ENCODE peak calls at places on chromosomes 3 and 15, in seven cellular contexts. P is endodermal cell, Z is fibroblast of lung, D is neural progenitor cell, A is HCT116, C is SK-N-SH, E is IMR-90. Y is an unnamed sample.

GRCh38 chr3:167920747-167921146 is 175.0 kb downstream of the GOLIM4 start:
- DNase-seq in E (no peak), A (no peak), Z (no peak), D (no peak), C (no peak), P (no peak), Y (no peak)

GRCh38 chr3:152909180-152909883 is 74.4 kb downstream of the P2RY1 start:
- DNase-seq in D (no peak), Z (peak; percentile 42), A (no peak), C (no peak), P (no peak), E (peak; percentile 0), Y (no peak)

GRCh38 chr3:77348244-77348855 is 308.5 kb downstream of the ROBO2 start:
- DNase-seq in D (peak; percentile 65), E (peak; percentile 6), P (peak; percentile 84), C (peak; percentile 1), A (no peak), Z (peak; percentile 24), Y (no peak)

GRCh38 chr3:107431048-107431297 is 53.7 kb downstream of the CCDC54 start:
- DNase-seq in A (no peak), C (no peak), E (peak; percentile 1), Z (peak; percentile 17), D (no peak), P (peak; percentile 83), Y (no peak)

GRCh38 chr15:38625886-38626285 is 61.3 kb upstream of the RASGRP1 start:
- DNase-seq in C (no peak), Z (no peak), A (no peak), E (no peak), P (no peak), D (no peak), Y (no peak)

GRCh38 chr3:45986303-45986982 is 9.2 kb downstream of the FYCO1 start:
- DNase-seq in P (no peak), D (no peak), C (no peak), Z (peak; percentile 67), E (peak; percentile 87), A (no peak), Y (peak; percentile 67)

GRCh38 chr3:158718490-158719170 is 13.6 kb downstream of the RARRES1 start:
- DNase-seq in C (no peak), A (peak; percentile 73), D (no peak), Z (peak; percentile 98), E (peak; percentile 94), P (no peak), Y (peak; percentile 50)

GRCh38 chr15:67093146-67093874 is 27.9 kb downstream of the SMAD3 start:
- DNase-seq in C (no peak), E (no peak), P (no peak), Z (no peak), D (no peak), A (no peak), Y (no peak)

GRCh38 chr3:57160046-57160730 is 5.0 kb downstream of the IL17RD start:
- DNase-seq in Z (no peak), D (peak; percentile 37), C (no peak), P (peak; percentile 92), E (no peak), A (no peak), Y (peak; percentile 36)

GRCh38 chr3:152835311-152836102 is 576 bp downstream of the P2RY1 start:
- DNase-seq in C (peak; percentile 62), E (peak; percentile 4), D (peak; percentile 84), P (peak; percentile 85), Z (peak; percentile 76), A (no peak), Y (peak; percentile 49)

GRCh38 chr15:81572190-81572589 is 198.2 kb upstream of the TMC3 start:
- DNase-seq in D (no peak), E (no peak), P (no peak), Z (no peak), A (no peak), C (no peak), Y (no peak)

GRCh38 chr3:189862385-189863023 is 231.3 kb downstream of the TP63 start:
- DNase-seq in A (no peak), Z (peak; percentile 41), D (no peak), P (no peak), E (peak; percentile 26), C (no peak), Y (no peak)

GRCh38 chr15:98142584-98142983 is 182.1 kb downstream of the ARRDC4 start:
- DNase-seq in P (peak; percentile 79), C (no peak), Z (no peak), E (no peak), A (no peak), D (peak; percentile 27), Y (no peak)

GRCh38 chr15:59968314-59968713 is 35.8 kb upstream of the FOXB1 start:
- DNase-seq in A (no peak), D (no peak), E (no peak), P (no peak), C (no peak), Z (no peak), Y (no peak)

GRCh38 chr3:79414821-79415220 is 353.0 kb downstream of the ROBO1 start:
- DNase-seq in P (no peak), E (peak; percentile 39), A (no peak), C (no peak), D (no peak), Z (peak; percentile 96), Y (peak; percentile 19)

DNA sequence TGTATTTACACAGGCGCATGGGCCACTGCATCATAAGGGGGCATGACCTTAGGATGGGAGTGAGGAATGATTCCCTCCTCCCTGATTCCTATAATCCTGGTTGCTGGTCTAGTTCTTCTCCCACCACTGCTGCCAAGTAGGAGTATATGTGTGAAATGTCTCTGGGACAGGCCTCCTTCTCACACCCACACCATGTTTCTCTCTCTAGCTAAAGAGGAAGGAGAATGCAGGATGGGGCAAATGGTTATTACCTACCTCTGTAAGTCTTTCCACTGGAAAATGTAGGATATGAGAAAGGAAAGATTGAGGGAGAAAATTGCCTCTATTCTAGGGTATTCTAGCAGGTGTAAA is 159.2 kb downstream of the THSD4 start:
- DNase-seq in C (no peak), E (peak; percentile 29), D (no peak), Z (no peak), P (no peak), A (no peak), Y (no peak)
- H3K9ac ChIP-seq in C (no peak overlapping the region), E (no peak overlapping the region), D (no peak overlapping the region), Z (no peak overlapping the region), P (no peak overlapping the region), A (no peak overlapping the region), Y (no peak overlapping the region)

GRCh38 chr15:34376856-34377255 is 9.9 kb upstream of the LPCAT4 start:
- DNase-seq in E (no peak), Z (no peak), D (no peak), C (no peak), P (no peak), A (no peak), Y (no peak)
- H3K27ac ChIP-seq in E (no peak overlapping the region), Z (no peak overlapping the region), D (no peak overlapping the region), C (no peak overlapping the region), P (no peak overlapping the region), A (no peak overlapping the region), Y (no peak overlapping the region)

DNA sequence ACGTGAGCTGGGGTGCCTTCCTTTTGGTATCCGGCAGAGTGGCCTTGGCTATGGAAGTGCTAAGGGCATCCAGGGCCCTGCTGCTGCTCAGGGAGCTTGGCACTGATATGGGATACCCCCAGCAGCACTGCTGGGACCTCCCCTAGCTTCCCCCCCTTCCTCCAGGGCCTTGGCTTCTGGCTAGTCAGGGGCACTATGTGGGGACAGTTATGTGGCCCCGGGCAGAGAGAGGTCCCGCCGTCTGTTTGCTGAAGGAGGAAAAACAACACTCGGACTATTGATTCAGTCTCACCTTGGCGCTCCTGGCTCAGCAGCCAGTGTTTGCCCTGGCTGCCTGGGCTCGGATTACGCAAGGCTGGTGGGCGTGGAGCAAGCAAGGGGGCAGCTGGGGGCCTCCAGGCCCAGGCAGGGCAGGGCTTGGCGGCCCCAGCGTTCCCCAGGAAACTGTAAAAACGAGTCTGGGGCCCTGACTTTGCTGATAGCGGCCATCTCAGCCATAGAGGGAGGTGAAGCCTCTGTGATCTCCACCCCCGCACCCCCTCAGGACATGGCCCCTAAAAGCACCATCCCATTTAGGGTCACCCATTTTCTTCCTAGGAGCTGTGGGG is 5.7 kb downstream of the FURIN start:
- DNase-seq in E (no peak), D (peak; percentile 61), P (peak; percentile 81), Z (no peak), C (no peak), A (no peak), Y (peak; percentile 56)
- H3K4me3 ChIP-seq in E (no peak overlapping the region), D (no peak overlapping the region), P (peak overlapping the region; percentile 84), Z (no peak overlapping the region), C (no peak overlapping the region), A (no peak overlapping the region), Y (no peak overlapping the region)

GRCh38 chr15:40092416-40093223 is 16.1 kb downstream of the BMF start:
- DNase-seq in Z (peak; percentile 98), D (peak; percentile 67), C (peak; percentile 54), E (peak; percentile 86), P (no peak), A (no peak), Y (peak; percentile 71)
- H3K9ac ChIP-seq in Z (peak overlapping the region; percentile 41), D (no peak overlapping the region), C (no peak overlapping the region), E (peak overlapping the region; percentile 52), P (no peak overlapping the region), A (no peak overlapping the region), Y (no peak overlapping the region)

GRCh38 chr15:55552926-55553325 is 35.2 kb downstream of the PYGO1 start:
- DNase-seq in Z (peak; percentile 82), E (peak; percentile 83), P (peak; percentile 51), A (no peak), C (no peak), D (peak; percentile 43), Y (no peak)
- H3K27ac ChIP-seq in Z (peak overlapping the region; percentile 16), E (peak overlapping the region; percentile 6), P (peak overlapping the region; percentile 83), A (no peak overlapping the region), C (no peak overlapping the region), D (peak overlapping the region; percentile 26), Y (no peak overlapping the region)

GRCh38 chr3:39011191-39011736 is 40.5 kb downstream of the SCN11A start:
- DNase-seq in E (no peak), D (no peak), C (no peak), A (no peak), Z (no peak), P (no peak), Y (no peak)

GRCh38 chr3:39019299-39019698 is 32.4 kb downstream of the SCN11A start:
- DNase-seq in A (no peak), C (no peak), P (no peak), D (no peak), Z (no peak), E (no peak), Y (no peak)

GRCh38 chr3:39013289-39013688 is 38.5 kb downstream of the SCN11A start:
- DNase-seq in E (peak; percentile 36), D (peak; percentile 25), P (peak; percentile 84), Z (no peak), C (no peak), A (no peak), Y (no peak)

DNA sequence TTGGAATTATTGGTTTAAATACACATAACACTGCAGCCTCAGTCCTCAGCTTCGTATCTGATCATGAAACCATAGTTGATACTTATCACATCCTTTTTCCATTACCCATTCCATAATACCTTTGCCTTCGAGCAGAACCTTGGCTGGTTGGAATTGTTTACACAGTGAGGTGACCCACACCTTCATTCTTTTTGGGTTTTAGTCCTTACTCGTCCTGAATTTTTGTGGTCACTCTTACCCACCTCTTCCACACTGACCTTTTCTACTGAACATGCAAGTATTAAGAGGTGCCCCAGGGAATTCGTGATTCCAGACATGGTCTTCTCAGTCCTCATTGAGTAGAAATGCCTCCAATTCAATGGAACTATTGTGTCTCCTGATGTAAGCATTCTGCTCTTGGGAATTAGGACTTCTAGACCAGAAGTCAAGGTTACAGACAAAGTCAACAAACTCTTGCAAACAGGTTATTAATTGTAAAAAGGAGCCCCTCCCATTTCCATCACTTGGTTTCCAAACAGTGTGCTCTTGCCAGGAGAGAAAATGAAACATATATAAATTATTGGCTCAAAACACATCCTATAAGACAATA is 37.7 kb downstream of the SCN11A start:
- DNase-seq in Z (no peak), A (no peak), C (no peak), E (no peak), P (no peak), D (no peak), Y (no peak)
- H3K4me3 ChIP-seq in Z (no peak overlapping the region), A (no peak overlapping the region), C (no peak overlapping the region), E (no peak overlapping the region), P (no peak overlapping the region), D (no peak overlapping the region), Y (no peak overlapping the region)

Y was measured in colonic mucosa.